ENCODE peak calls at places on chromosomes 11 and 22, in nine cellular contexts. S is HFF-Myc, Q is H9, Y is IMR-90, C is dorsolateral prefrontal cortex, N is fibroblast of villous mesenchyme, W is HFFc6, B is cardiac fibroblast, D is tibial nerve. I is an unnamed sample.

GRCh38 chr11:8773125-8773524 is 90.5 kb downstream of the RPL27A start:
- DNase-seq in Q (no peak), Y (no peak), C (no peak), S (no peak), D (no peak), B (no peak), N (no peak), W (no peak), I (no peak)

GRCh38 chr22:37177221-37177620 is 10.8 kb downstream of the C1QTNF6 start:
- DNase-seq in Y (no peak), S (no peak), C (no peak), D (no peak), W (no peak), Q (no peak), B (no peak), N (no peak), I (no peak)

GRCh38 chr11:5129457-5129877 is 8.7 kb downstream of the OR52A5 start:
- DNase-seq in N (peak), C (no peak), B (peak), Y (peak), W (peak), D (no peak), S (no peak), Q (no peak), I (no peak)

GRCh38 chr22:30178180-30179126 is 68.1 kb downstream of the LIF start:
- DNase-seq in B (no peak), Y (no peak), C (no peak), W (no peak), N (no peak), S (no peak), D (no peak), Q (no peak), I (no peak)

GRCh38 chr11:64799925-64800632 is 2.9 kb downstream of the MAP4K2 start:
- DNase-seq in Q (no peak), W (no peak), Y (no peak), N (no peak), C (no peak), D (no peak), S (no peak), B (no peak), I (no peak)

GRCh38 chr22:36926309-36926708 is 12.9 kb downstream of the CSF2RB start:
- DNase-seq in N (no peak), W (no peak), S (no peak), Y (no peak), B (no peak), D (no peak), C (no peak), Q (no peak), I (no peak)

GRCh38 chr22:49583341-49583740 is 244.3 kb downstream of the BRD1 start:
- DNase-seq in B (no peak), W (no peak), N (no peak), Q (no peak), Y (no peak), S (no peak), C (no peak), D (no peak), I (no peak)

GRCh38 chr11:130070829-130071205 is 1.1 kb downstream of the APLP2 start:
- DNase-seq in B (peak), Y (peak), N (peak), C (no peak), S (no peak), D (no peak), W (peak), Q (no peak), I (no peak)

GRCh38 chr11:61102667-61103491 is 590 bp downstream of the CD5 start:
- DNase-seq in W (no peak), S (no peak), D (no peak), N (no peak), C (no peak), Y (no peak), Q (no peak), B (no peak), I (no peak)

GRCh38 chr11:117557321-117557720 is 229.7 kb downstream of the CEP164 start:
- DNase-seq in Y (no peak), B (no peak), W (no peak), Q (no peak), N (no peak), D (no peak), S (no peak), C (no peak), I (no peak)

GRCh38 chr11:34566209-34566551 is 52.6 kb upstream of the ELF5 start:
- DNase-seq in Y (no peak), C (no peak), N (no peak), B (no peak), D (no peak), S (no peak), W (no peak), Q (no peak), I (no peak)

GRCh38 chr11:68658661-68659060 is 25.7 kb upstream of the GAL start:
- DNase-seq in W (peak), Q (no peak), Y (peak), D (peak), B (peak), C (peak), S (no peak), N (peak), I (no peak)

GRCh38 chr11:45144126-45145082 is 2.0 kb upstream of the PRDM11 start:
- DNase-seq in Y (no peak), Q (peak), D (no peak), C (no peak), W (no peak), S (no peak), B (no peak), N (no peak), I (no peak)
- TF ChIP-seq CTCF in Y (no peak), Q (no peak), D (no peak), C (no peak), W (no peak), S (no peak), B (no peak), N (no peak), I (no peak)

GRCh38 chr22:23215294-23216204 is 35.2 kb downstream of the BCR start:
- DNase-seq in Q (no peak), W (peak), S (no peak), B (peak), C (no peak), Y (peak), N (peak), D (no peak), I (no peak)
- TF ChIP-seq CTCF in Q (no peak), W (no peak), S (no peak), B (no peak), C (no peak), Y (no peak), N (no peak), D (no peak), I (no peak)

GRCh38 chr11:72598901-72599300 is 75.3 kb downstream of the PDE2A start:
- DNase-seq in N (peak), Y (peak), C (peak), Q (peak), W (peak), D (no peak), B (peak), S (no peak), I (no peak)
- TF ChIP-seq CTCF in N (peak), Y (peak), C (peak), Q (peak), W (peak), D (peak), B (peak), S (peak), I (peak)

DNA sequence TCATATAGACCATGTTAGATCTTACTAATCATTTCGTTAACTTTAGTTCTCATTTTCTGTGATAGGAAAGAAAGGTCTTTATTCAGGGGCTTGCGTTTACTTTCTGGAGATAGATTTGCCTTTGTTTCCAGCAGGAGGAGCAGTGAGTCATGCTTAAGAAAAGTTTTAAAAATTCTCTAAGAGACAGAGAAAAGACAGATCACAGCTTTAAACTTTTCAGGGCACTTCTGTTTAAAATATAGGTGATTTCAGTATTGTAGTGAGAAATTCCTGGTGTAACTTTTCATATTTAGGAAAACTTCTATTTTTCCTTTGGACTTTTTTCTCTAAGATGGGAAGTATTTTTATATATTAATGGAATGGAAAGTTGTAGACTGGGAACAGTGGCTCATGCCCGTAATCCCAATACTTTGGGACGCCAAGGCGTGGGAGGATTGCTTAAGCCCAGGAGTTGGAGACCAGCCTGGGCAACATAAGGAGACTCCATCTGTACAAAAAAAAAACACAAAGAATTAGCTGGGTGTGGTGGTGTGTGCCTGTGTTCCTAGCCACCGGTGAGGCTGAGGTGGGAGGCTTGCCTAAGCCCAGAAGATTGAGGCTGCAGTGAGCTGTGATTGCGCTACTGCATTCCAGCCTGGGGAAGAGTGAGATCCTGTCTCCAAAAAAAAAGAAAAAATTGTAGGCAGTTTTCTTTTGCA is 60.3 kb downstream of the ATXN10 start:
- DNase-seq in Y (peak), S (no peak), C (no peak), B (peak), W (no peak), Q (no peak), D (no peak), N (peak), I (no peak)
- TF ChIP-seq CTCF in Y (peak), S (peak), C (peak), B (peak), W (peak), Q (peak), D (no peak), N (peak), I (peak)

GRCh38 chr22:32385681-32386080 is 26.4 kb downstream of the RTCB start:
- DNase-seq in B (no peak), W (no peak), C (no peak), Y (no peak), D (no peak), S (no peak), N (no peak), Q (no peak), I (no peak)

GRCh38 chr22:32395107-32395506 is 16.9 kb downstream of the RTCB start:
- DNase-seq in Y (no peak), N (no peak), S (no peak), B (no peak), C (no peak), D (no peak), W (no peak), Q (no peak), I (no peak)

DNA sequence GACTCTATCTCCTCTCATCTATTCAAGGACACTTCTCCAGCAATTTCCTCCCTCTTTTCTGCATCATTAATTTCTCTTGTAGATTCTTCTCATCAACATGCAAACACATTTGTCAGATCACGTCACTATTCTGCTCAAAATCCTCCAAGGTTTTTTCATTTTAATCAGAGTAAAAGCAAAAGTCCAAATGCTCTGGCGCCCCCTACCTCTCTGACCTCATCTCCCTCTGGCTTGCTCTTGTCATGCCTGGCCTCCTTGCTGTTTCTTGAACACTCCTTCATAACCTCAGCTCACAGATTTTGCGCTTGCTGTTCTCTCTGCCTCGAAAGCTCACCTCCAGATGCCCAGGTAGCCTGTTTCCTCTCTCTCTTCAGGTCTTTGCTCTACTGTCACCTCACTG is 22.4 kb downstream of the RTCB start:
- DNase-seq in W (peak), N (peak), B (peak), Y (peak), C (no peak), S (no peak), D (no peak), Q (no peak), I (no peak)
- TF ChIP-seq CTCF in W (peak), N (peak), B (peak), Y (peak), C (peak), S (peak), D (no peak), Q (peak), I (peak)

DNA sequence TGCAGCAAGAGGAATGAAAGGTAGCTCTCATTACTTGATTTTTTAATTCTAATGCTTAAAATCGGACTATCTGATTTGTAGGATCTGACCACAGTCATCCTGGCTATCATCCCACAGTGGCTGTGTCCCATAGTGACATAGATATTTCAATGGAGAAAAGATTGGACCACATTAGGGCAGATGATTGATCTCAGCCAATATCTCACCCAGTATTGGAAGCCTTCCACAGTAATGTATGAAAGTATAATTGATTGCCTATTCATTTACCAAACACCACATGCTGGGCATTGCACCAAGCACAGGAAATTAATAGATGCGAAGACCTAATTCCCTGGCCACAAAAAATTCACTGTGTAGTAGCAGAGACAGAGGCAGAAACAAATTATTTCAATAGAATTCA is 37.6 kb downstream of the FZD4 start:
- DNase-seq in B (no peak), D (no peak), N (no peak), W (no peak), C (no peak), Y (no peak), Q (no peak), S (no peak), I (no peak)
- TF ChIP-seq CTCF in B (no peak), D (no peak), N (no peak), W (no peak), C (no peak), Y (no peak), Q (no peak), S (no peak), I (no peak)